ENCODE peak calls at places on chromosomes 13 and 19, in six cellular contexts. M is fibroblast of pulmonary artery, H is mucosa of descending colon, Y is colonic mucosa, O is fibroblast of mammary gland, T is hepatocyte. F is an unnamed sample.

GRCh38 chr19:15253513-15253912 is 21.3 kb upstream of the EPHX3 start:
- DNase-seq in H (no peak), T (no peak), M (no peak), O (no peak), Y (no peak), F (no peak)

GRCh38 chr13:59425211-59425721 is 738.5 kb downstream of the DIAPH3 start:
- DNase-seq in O (peak; percentile 1), M (peak; percentile 47), T (no peak), H (no peak), Y (no peak), F (no peak)

GRCh38 chr19:3880471-3881271 is at the start of gene ATCAY:
- DNase-seq in M (no peak), Y (no peak), H (no peak), T (no peak), O (no peak), F (peak; percentile 91)

GRCh38 chr13:37960427-37960826 is 90.9 kb upstream of the TRPC4 start:
- DNase-seq in M (peak; percentile 3), H (no peak), Y (no peak), O (no peak), T (no peak), F (no peak)

GRCh38 chr13:44141725-44142539 is 231.7 kb upstream of the SERP2 start:
- DNase-seq in M (peak; percentile 96), T (peak; percentile 99), Y (peak; percentile 97), O (peak; percentile 93), H (peak; percentile 99), F (peak; percentile 91)

GRCh38 chr13:46607768-46608553 is 55.0 kb downstream of the LRCH1 start:
- DNase-seq in Y (no peak), M (no peak), T (peak; percentile 71), O (no peak), H (no peak), F (no peak)

GRCh38 chr19:4555657-4556561 is 3.6 kb downstream of the SEMA6B start:
- DNase-seq in H (peak; percentile 74), O (no peak), M (no peak), T (peak; percentile 5), Y (peak; percentile 60), F (no peak)

GRCh38 chr13:104014803-104015645 is 948.8 kb upstream of the SLC10A2 start:
- DNase-seq in M (peak; percentile 86), T (no peak), Y (no peak), H (no peak), O (peak; percentile 18), F (no peak)

GRCh38 chr13:44692173-44692713 is 116.1 kb upstream of the TSC22D1 start:
- DNase-seq in Y (no peak), O (peak; percentile 29), H (no peak), M (no peak), T (no peak), F (no peak)

GRCh38 chr13:92769064-92769463 is 457.5 kb upstream of the GPC6 start:
- DNase-seq in Y (no peak), T (no peak), O (peak; percentile 30), M (peak; percentile 47), H (no peak), F (no peak)

GRCh38 chr13:27338207-27338606 is 67.6 kb downstream of the RASL11A start:
- DNase-seq in Y (no peak), T (no peak), O (no peak), H (no peak), M (no peak), F (no peak)

GRCh38 chr13:114134111-114134943 is 1.9 kb upstream of the RASA3 start:
- DNase-seq in O (no peak), Y (no peak), H (peak; percentile 67), M (no peak), T (no peak), F (peak; percentile 67)

GRCh38 chr13:38002596-38002995 is 133.0 kb upstream of the TRPC4 start:
- DNase-seq in M (no peak), T (no peak), O (no peak), Y (peak; percentile 29), H (no peak), F (no peak)

GRCh38 chr13:41995946-41996345 is 35.0 kb upstream of the VWA8 start:
- DNase-seq in Y (no peak), T (peak; percentile 12), H (no peak), M (peak; percentile 46), O (peak; percentile 61), F (no peak)

GRCh38 chr13:113209880-113210421 is 538 bp downstream of the CUL4A start:
- DNase-seq in Y (peak; percentile 71), O (peak; percentile 52), H (peak; percentile 89), M (peak; percentile 59), T (peak; percentile 82), F (peak; percentile 84)

GRCh38 chr13:37484056-37484455 is 114.5 kb downstream of the POSTN start:
- DNase-seq in H (no peak), Y (no peak), O (no peak), T (no peak), M (no peak), F (no peak)

GRCh38 chr13:26061947-26062346 is 10.1 kb upstream of the SHISA2 start:
- DNase-seq in O (peak; percentile 33), T (peak; percentile 16), H (no peak), M (peak; percentile 53), Y (no peak), F (no peak)

GRCh38 chr19:5170329-5170745 is 170.3 kb downstream of the PTPRS start:
- DNase-seq in O (no peak), H (peak; percentile 52), T (no peak), Y (peak; percentile 39), M (no peak), F (peak; percentile 45)

GRCh38 chr19:58059681-58060080 is 599 bp downstream of the ZNF135 start:
- DNase-seq in O (no peak), M (no peak), Y (no peak), H (no peak), T (no peak), F (no peak)

GRCh38 chr19:17180997-17181702 is 34.0 kb upstream of the USE1 start:
- DNase-seq in T (no peak), Y (no peak), O (no peak), H (no peak), M (no peak), F (no peak)

DNA sequence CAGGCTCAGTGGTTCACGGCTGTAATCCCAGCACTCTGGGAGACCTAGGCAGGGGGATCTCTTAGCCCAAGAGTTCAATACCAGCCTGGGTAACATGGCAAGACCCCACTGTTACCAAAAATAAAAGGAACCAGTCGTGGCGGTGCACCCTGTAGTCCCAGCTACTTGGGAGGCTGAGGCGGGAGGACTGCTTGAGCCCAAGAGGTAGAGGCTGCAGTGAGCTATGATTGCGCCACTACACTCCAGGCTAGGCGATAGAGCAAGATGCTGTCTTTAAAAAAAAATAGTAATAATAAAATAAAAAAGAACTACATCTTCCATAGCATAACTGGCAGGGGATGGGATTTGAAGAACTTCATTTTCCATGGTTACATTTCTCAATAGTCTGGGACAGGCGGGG is 3.0 kb downstream of the LYPD3 start:
- DNase-seq in O (no peak), M (no peak), Y (no peak), T (no peak), H (no peak), F (no peak)
- H3K4me3 ChIP-seq in O (no peak overlapping the region), M (no peak overlapping the region), Y (no peak overlapping the region), T (peak overlapping the region; percentile 20), H (no peak overlapping the region), F (no peak overlapping the region)

DNA sequence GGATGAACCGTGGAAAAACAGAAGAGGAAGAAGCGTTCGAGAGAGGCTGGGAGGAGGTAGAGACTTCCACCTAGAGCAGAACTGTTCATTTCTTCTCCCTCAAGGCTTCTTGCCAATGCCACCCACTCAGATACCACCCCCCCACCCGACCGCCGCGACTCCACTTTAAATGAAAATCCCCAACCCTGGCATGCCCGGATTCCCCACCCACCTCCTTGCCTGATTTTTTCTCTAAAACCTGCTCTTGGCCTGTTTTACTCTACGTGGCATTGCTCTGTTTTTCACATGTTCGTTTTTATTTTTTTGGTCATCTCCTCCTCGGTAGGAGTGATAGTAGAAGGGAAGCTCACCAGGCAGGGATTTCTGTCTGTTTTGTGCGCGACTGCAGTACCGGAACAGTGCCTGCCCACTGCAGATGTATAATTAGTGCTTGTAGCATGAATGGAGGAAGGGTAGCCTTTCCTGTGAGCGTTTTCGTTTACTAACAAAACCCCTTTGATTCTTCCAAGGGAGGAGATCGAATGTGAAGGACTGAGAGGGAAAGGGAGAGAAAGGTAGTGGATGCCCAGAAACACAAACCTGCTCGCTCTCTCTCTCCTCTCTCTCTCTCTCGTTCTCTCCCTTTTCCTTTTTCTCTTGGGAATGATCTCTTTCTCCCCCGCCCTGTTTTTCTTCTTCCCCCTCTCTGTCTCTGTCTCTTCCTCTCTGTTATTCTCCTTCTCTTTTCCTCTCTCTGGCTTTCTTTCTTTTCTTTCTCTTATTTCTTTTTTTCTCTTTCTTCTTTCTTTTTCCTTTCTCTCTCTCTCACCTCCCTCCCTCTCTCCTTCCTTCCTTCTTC is 2.2 kb downstream of the CD70 start:
- DNase-seq in Y (no peak), O (no peak), T (no peak), H (no peak), M (no peak), F (no peak)
- H3K4me3 ChIP-seq in Y (no peak overlapping the region), O (no peak overlapping the region), T (no peak overlapping the region), H (no peak overlapping the region), M (no peak overlapping the region), F (no peak overlapping the region)

GRCh38 chr19:47110521-47111080 is 3.0 kb downstream of the ZC3H4 start:
- DNase-seq in Y (peak; percentile 50), T (no peak), H (peak; percentile 74), M (no peak), O (no peak), F (peak; percentile 60)

GRCh38 chr19:47109541-47110375 is 3.8 kb downstream of the ZC3H4 start:
- DNase-seq in O (peak; percentile 69), T (peak; percentile 57), M (peak; percentile 62), Y (peak; percentile 58), H (no peak), F (no peak)

GRCh38 chr19:47107953-47108746 is 5.4 kb downstream of the ZC3H4 start:
- DNase-seq in H (no peak), O (peak; percentile 49), M (no peak), Y (no peak), T (no peak), F (no peak)

GRCh38 chr19:47107201-47107952 is 6.2 kb downstream of the ZC3H4 start:
- DNase-seq in Y (peak; percentile 62), T (peak; percentile 72), H (no peak), M (no peak), O (peak; percentile 44), F (no peak)

GRCh38 chr19:47109177-47109540 is 4.4 kb downstream of the ZC3H4 start:
- DNase-seq in H (no peak), O (no peak), Y (no peak), T (no peak), M (no peak), F (no peak)
- H3K4me3 ChIP-seq in H (no peak overlapping the region), O (peak overlapping the region; percentile 83), Y (no peak overlapping the region), T (peak overlapping the region; percentile 81), M (peak overlapping the region; percentile 98), F (no peak overlapping the region)

DNA sequence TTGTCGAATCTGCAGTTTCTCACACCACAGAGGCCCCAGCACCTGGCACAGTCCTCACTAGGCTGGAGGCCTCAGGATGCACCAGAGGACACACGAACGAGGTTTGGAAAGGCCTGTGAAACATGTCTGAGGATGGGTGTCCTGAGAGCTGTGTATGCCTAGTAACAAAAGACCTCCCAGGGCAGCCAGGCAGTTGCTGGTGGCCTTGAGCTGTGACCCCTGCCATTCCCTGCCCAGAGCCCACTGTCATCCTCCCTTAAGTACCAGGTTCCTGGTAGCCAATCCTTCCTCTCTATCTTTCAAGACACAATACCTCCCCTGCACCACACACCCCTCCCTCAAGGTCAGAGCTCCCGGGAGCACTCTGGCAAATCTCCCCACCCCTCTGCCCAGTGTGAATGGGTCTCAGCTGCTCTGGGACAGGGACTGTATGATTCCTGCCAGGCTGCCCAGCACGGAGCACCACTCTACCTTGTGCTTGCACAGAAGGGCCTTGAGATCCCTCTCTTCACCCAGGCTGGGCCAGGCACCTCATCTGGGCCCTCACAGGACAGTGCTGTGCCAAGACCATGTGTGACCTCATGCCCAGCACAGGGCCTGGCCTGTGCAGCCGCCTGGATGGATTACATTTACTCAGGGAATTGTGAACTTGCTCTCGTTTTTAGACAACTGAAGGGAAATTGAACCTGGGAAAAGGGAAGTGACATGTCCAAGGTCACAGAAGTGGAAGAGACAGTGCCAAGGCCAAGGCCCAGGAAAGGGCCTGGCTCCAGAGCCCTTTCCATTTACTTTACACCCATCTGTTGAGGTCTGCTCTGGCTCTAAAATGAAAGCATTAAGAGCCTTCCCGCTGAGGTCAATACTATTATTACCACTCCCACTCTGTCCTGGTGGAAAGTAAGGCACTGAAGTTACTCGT is 2.2 kb downstream of the ZNF787 start:
- DNase-seq in O (no peak), Y (no peak), T (no peak), M (no peak), H (no peak), F (no peak)
- H3K4me3 ChIP-seq in O (peak overlapping the region; percentile 65), Y (peak overlapping the region; percentile 75), T (no peak overlapping the region), M (peak overlapping the region; percentile 74), H (no peak overlapping the region), F (peak overlapping the region; percentile 93)